ENCODE peak calls at places on chromosome 19, in six cellular contexts. F, E, T, K, X and V are unnamed samples.

GRCh38 chr19:13057147-13057572 is 45.5 kb downstream of the LYL1 start:
- DNase-seq in K (no peak), F (no peak), T (no peak), E (no peak), X (no peak), V (no peak)

GRCh38 chr19:33552191-33552927 is 30.8 kb upstream of the PEPD start:
- DNase-seq in X (no peak), E (no peak), T (no peak), F (no peak), K (no peak), V (no peak)

GRCh38 chr19:47447470-47448359 is 24.0 kb downstream of the SLC8A2 start:
- DNase-seq in T (peak), F (peak), X (peak), K (no peak), E (no peak), V (no peak)

GRCh38 chr19:17043744-17044143 is 17.1 kb upstream of the CPAMD8 start:
- DNase-seq in E (no peak), F (no peak), K (no peak), X (no peak), T (no peak), V (no peak)

GRCh38 chr19:1503089-1503924 is 9.5 kb downstream of the ADAMTSL5 start:
- DNase-seq in X (peak), T (peak), K (peak), E (no peak), F (no peak), V (no peak)

GRCh38 chr19:19224852-19225494 is 13.2 kb downstream of the NCAN start:
- DNase-seq in T (peak), F (no peak), E (peak), K (peak), X (peak), V (no peak)

GRCh38 chr19:870963-871401 is 11.5 kb downstream of the CFD start:
- DNase-seq in K (no peak), T (no peak), F (peak), X (no peak), E (no peak), V (no peak)

GRCh38 chr19:29449371-29449770 is 76.4 kb upstream of the VSTM2B start:
- DNase-seq in K (no peak), E (no peak), F (no peak), X (no peak), T (peak), V (no peak)

GRCh38 chr19:6088677-6089063 is 21.6 kb downstream of the RFX2 start:
- DNase-seq in E (no peak), F (no peak), T (no peak), K (no peak), X (no peak), V (no peak)

GRCh38 chr19:6793973-6794372 is 21.5 kb downstream of the VAV1 start:
- DNase-seq in K (no peak), X (no peak), T (no peak), F (no peak), E (no peak), V (no peak)

GRCh38 chr19:12946092-12946845 is 607 bp downstream of the RAD23A start:
- DNase-seq in X (peak), F (no peak), T (peak), K (no peak), E (peak), V (no peak)

GRCh38 chr19:39686739-39687138 is 17.5 kb upstream of the LGALS14 start:
- DNase-seq in X (no peak), F (no peak), T (no peak), K (no peak), E (no peak), V (no peak)

GRCh38 chr19:15640904-15641597 is 354 bp downstream of the CYP4F3 start:
- DNase-seq in F (no peak), K (no peak), T (peak), E (no peak), X (no peak), V (no peak)

GRCh38 chr19:485583-486236 is 10.6 kb upstream of the MADCAM1 start:
- DNase-seq in K (no peak), F (peak), T (no peak), X (no peak), E (no peak), V (no peak)

GRCh38 chr19:43776285-43776684 is 4.5 kb downstream of the KCNN4 start:
- DNase-seq in K (no peak), X (no peak), F (no peak), T (no peak), E (no peak), V (no peak)

GRCh38 chr19:6767357-6768235 is at the start of gene SH2D3A:
- DNase-seq in F (no peak), E (peak), K (peak), X (peak), T (peak), V (no peak)